ENCODE peak calls at places on chromosomes 5 and 9, in seven cellular contexts. G, Q, B, O, R, I and V are unnamed samples.

GRCh38 chr5:84301535-84301934 is 83.1 kb downstream of the EDIL3 start:
- DNase-seq in G (no peak), Q (no peak), B (peak; percentile 63), O (no peak), R (no peak), I (no peak), V (no peak)

GRCh38 chr9:134554750-134555655 is 86.6 kb upstream of the COL5A1 start:
- DNase-seq in G (no peak), Q (no peak), B (no peak), O (peak; percentile 43), R (peak; percentile 67), I (no peak), V (no peak)

GRCh38 chr5:40447438-40447837 is 232.3 kb upstream of the PTGER4 start:
- DNase-seq in G (no peak), Q (no peak), B (peak; percentile 39), O (no peak), R (no peak), I (no peak), V (no peak)

GRCh38 chr9:81964216-81965171 is 21.2 kb downstream of the SPATA31D3 start:
- DNase-seq in G (peak; percentile 22), Q (no peak), B (no peak), O (no peak), R (peak; percentile 60), I (no peak), V (no peak)

GRCh38 chr9:134384811-134385479 is 58.7 kb downstream of the RXRA start:
- DNase-seq in G (no peak), Q (no peak), B (no peak), O (no peak), R (no peak), I (no peak), V (no peak)

GRCh38 chr5:171826132-171826531 is 40.5 kb downstream of the SMIM23 start:
- DNase-seq in G (no peak), Q (no peak), B (no peak), O (no peak), R (no peak), I (no peak), V (no peak)

GRCh38 chr5:151958111-151958510 is 33.5 kb upstream of the GLRA1 start:
- DNase-seq in G (no peak), Q (no peak), B (no peak), O (no peak), R (no peak), I (no peak), V (no peak)

GRCh38 chr5:73770172-73770571 is 144.2 kb downstream of the ARHGEF28 start:
- DNase-seq in G (no peak), Q (no peak), B (no peak), O (no peak), R (no peak), I (no peak), V (no peak)

GRCh38 chr9:19386469-19387044 is 6.5 kb upstream of the RPS6 start:
- DNase-seq in G (no peak), Q (no peak), B (no peak), O (no peak), R (peak; percentile 27), I (no peak), V (no peak)

GRCh38 chr5:11177993-11178711 is 417.1 kb upstream of the DAP start:
- DNase-seq in G (no peak), Q (no peak), B (no peak), O (no peak), R (no peak), I (no peak), V (no peak)

GRCh38 chr5:72600401-72600981 is 93.3 kb upstream of the ZNF366 start:
- DNase-seq in G (peak; percentile 53), Q (no peak), B (peak; percentile 88), O (peak; percentile 34), R (peak; percentile 94), I (no peak), V (no peak)

GRCh38 chr9:115035872-115036612 is 81.9 kb downstream of the TNC start:
- DNase-seq in G (peak; percentile 94), Q (peak; percentile 83), B (peak; percentile 87), O (peak; percentile 29), R (peak; percentile 60), I (no peak), V (peak; percentile 62)

GRCh38 chr5:131994533-131995226 is 16.8 kb downstream of the ACSL6 start:
- DNase-seq in G (no peak), Q (peak; percentile 92), B (no peak), O (no peak), R (no peak), I (no peak), V (no peak)

GRCh38 chr5:170681013-170681433 is 102.5 kb upstream of the GABRP start:
- DNase-seq in G (no peak), Q (peak; percentile 42), B (peak; percentile 43), O (peak; percentile 43), R (peak; percentile 53), I (peak; percentile 64), V (peak; percentile 63)

GRCh38 chr9:127938298-127938690 is 640 bp upstream of the DPM2 start:
- DNase-seq in G (no peak), Q (no peak), B (no peak), O (no peak), R (no peak), I (no peak), V (no peak)

GRCh38 chr5:4640793-4641192 is 499.3 kb upstream of the ADAMTS16 start:
- DNase-seq in G (peak; percentile 1), Q (peak; percentile 22), B (peak; percentile 9), O (peak; percentile 75), R (no peak), I (no peak), V (no peak)

GRCh38 chr5:14574891-14575496 is 6.6 kb upstream of the OTULINL start:
- DNase-seq in G (no peak), Q (no peak), B (no peak), O (no peak), R (no peak), I (no peak), V (no peak)

GRCh38 chr5:133698646-133699526 is 86.5 kb upstream of the FSTL4 start:
- DNase-seq in G (no peak), Q (no peak), B (no peak), O (no peak), R (no peak), I (no peak), V (no peak)

GRCh38 chr5:38189031-38189632 is 69.2 kb upstream of the EGFLAM start:
- DNase-seq in G (no peak), Q (no peak), B (no peak), O (peak; percentile 15), R (no peak), I (no peak), V (no peak)

GRCh38 chr9:6024035-6024554 is 8.7 kb upstream of the RANBP6 start:
- DNase-seq in G (no peak), Q (peak; percentile 99), B (no peak), O (peak; percentile 46), R (no peak), I (peak; percentile 16), V (peak; percentile 16)

GRCh38 chr5:218457-219289 is 553 bp downstream of the SDHA start:
- DNase-seq in G (no peak), Q (peak; percentile 56), B (peak; percentile 26), O (peak; percentile 50), R (no peak), I (peak; percentile 38), V (no peak)

GRCh38 chr9:107932601-107933000 is 443.0 kb upstream of the KLF4 start:
- DNase-seq in G (no peak), Q (no peak), B (peak; percentile 29), O (no peak), R (no peak), I (no peak), V (no peak)

GRCh38 chr9:7117676-7118561 is 360.1 kb downstream of the KDM4C start:
- DNase-seq in G (peak; percentile 77), Q (no peak), B (peak; percentile 35), O (no peak), R (peak; percentile 57), I (no peak), V (no peak)

GRCh38 chr9:63817622-63818518 is 1467.1 kb downstream of the FOXD4L5 start:
- DNase-seq in G (no peak), Q (no peak), B (no peak), O (no peak), R (peak; percentile 2), I (peak; percentile 33), V (peak; percentile 10)

GRCh38 chr5:11247224-11247623 is 486.2 kb upstream of the DAP start:
- DNase-seq in G (no peak), Q (no peak), B (no peak), O (no peak), R (no peak), I (no peak), V (no peak)

GRCh38 chr9:33750839-33751339 is 44.5 kb upstream of the PRSS3 start:
- DNase-seq in G (no peak), Q (no peak), B (no peak), O (no peak), R (no peak), I (no peak), V (no peak)

GRCh38 chr5:158320178-158320674 is 461.3 kb upstream of the CLINT1 start:
- DNase-seq in G (no peak), Q (no peak), B (no peak), O (no peak), R (no peak), I (no peak), V (no peak)

GRCh38 chr5:36459191-36460135 is 146.9 kb upstream of the SLC1A3 start:
- DNase-seq in G (no peak), Q (peak; percentile 49), B (no peak), O (no peak), R (no peak), I (no peak), V (peak; percentile 33)

GRCh38 chr9:128253140-128253990 is 22.4 kb downstream of the GOLGA2 start:
- DNase-seq in G (no peak), Q (no peak), B (no peak), O (no peak), R (no peak), I (no peak), V (no peak)

GRCh38 chr9:122382901-122383850 is 12.4 kb downstream of the PTGS1 start:
- DNase-seq in G (peak; percentile 70), Q (no peak), B (no peak), O (no peak), R (peak; percentile 71), I (no peak), V (no peak)

GRCh38 chr9:94175669-94176068 is 83.4 kb upstream of the ZNF169 start:
- DNase-seq in G (no peak), Q (no peak), B (no peak), O (no peak), R (no peak), I (no peak), V (peak; percentile 83)